ENCODE peak calls at places on chromosome 3, in ten cellular contexts. R is endodermal cell; Q is upper lobe of right lung; E is WERI-Rb-1; A is pancreas; K is neuronal stem cell; Y is right cardiac atrium; J is psoas muscle; H is CD8-positive, alpha-beta T cell; O is AG04450. U is an unnamed sample.
A peak's percentile ranks its signal among the peaks of the same experiment; 100 is the strongest.

GRCh38 chr3:106703524-106703923 is 673.7 kb upstream of the CCDC54 start:
- DNase-seq in R (no peak), Q (no peak), E (no peak), A (no peak), K (no peak), Y (no peak), J (no peak), H (no peak), O (no peak), U (no peak)

GRCh38 chr3:132135628-132136333 is 101.0 kb upstream of the CPNE4 start:
- DNase-seq in R (peak; percentile 80), Q (no peak), E (no peak), A (no peak), K (peak; percentile 14), Y (no peak), J (no peak), H (no peak), O (peak; percentile 95), U (no peak)

GRCh38 chr3:144058713-144059112 is 87.1 kb downstream of the DIPK2A start:
- DNase-seq in R (no peak), Q (no peak), E (no peak), A (no peak), K (no peak), Y (no peak), J (no peak), H (no peak), O (no peak), U (no peak)

GRCh38 chr3:45575491-45575923 is 19.0 kb upstream of the LIMD1 start:
- DNase-seq in R (peak; percentile 65), Q (no peak), E (no peak), A (no peak), K (no peak), Y (no peak), J (no peak), H (no peak), O (no peak), U (no peak)

GRCh38 chr3:157692468-157692867 is 189.3 kb upstream of the VEPH1 start:
- DNase-seq in R (no peak), Q (no peak), E (no peak), A (no peak), K (no peak), Y (no peak), J (no peak), H (no peak), O (no peak), U (no peak)

GRCh38 chr3:107699682-107700081 is 176.9 kb downstream of the BBX start:
- DNase-seq in R (no peak), Q (no peak), E (no peak), A (no peak), K (no peak), Y (no peak), J (no peak), H (no peak), O (no peak), U (no peak)

GRCh38 chr3:71425491-71426071 is 157.9 kb downstream of the FOXP1 start:
- DNase-seq in R (no peak), Q (no peak), E (no peak), A (no peak), K (no peak), Y (no peak), J (no peak), H (peak; percentile 20), O (peak; percentile 66), U (no peak)

GRCh38 chr3:184332370-184333090 is 4.9 kb upstream of the FAM131A start:
- DNase-seq in R (no peak), Q (no peak), E (no peak), A (no peak), K (no peak), Y (peak; percentile 36), J (peak; percentile 57), H (no peak), O (peak; percentile 81), U (no peak)

GRCh38 chr3:8810561-8810960 is 41.1 kb upstream of the OXTR start:
- DNase-seq in R (no peak), Q (no peak), E (no peak), A (no peak), K (no peak), Y (no peak), J (no peak), H (no peak), O (no peak), U (no peak)

GRCh38 chr3:171282041-171282440 is 178.2 kb downstream of the TNIK start:
- DNase-seq in R (no peak), Q (no peak), E (no peak), A (no peak), K (no peak), Y (no peak), J (no peak), H (no peak), O (no peak), U (no peak)

GRCh38 chr3:190345027-190345821 is 23.0 kb upstream of the CLDN1 start:
- DNase-seq in R (no peak), Q (no peak), E (no peak), A (peak; percentile 41), K (no peak), Y (no peak), J (no peak), H (no peak), O (peak; percentile 85), U (no peak)

GRCh38 chr3:197949191-197949766 is 711 bp upstream of the RPL35A start:
- DNase-seq in R (no peak), Q (no peak), E (no peak), A (no peak), K (no peak), Y (no peak), J (no peak), H (no peak), O (no peak), U (no peak)

GRCh38 chr3:189860296-189860695 is 229.1 kb downstream of the TP63 start:
- DNase-seq in R (no peak), Q (no peak), E (no peak), A (no peak), K (no peak), Y (no peak), J (no peak), H (no peak), O (no peak), U (no peak)

GRCh38 chr3:31159331-31160039 is 265.0 kb upstream of the GADL1 start:
- DNase-seq in R (no peak), Q (no peak), E (no peak), A (no peak), K (no peak), Y (no peak), J (no peak), H (no peak), O (no peak), U (no peak)

GRCh38 chr3:133547432-133548041 is 25.9 kb upstream of the CDV3 start:
- DNase-seq in R (peak; percentile 57), Q (peak; percentile 72), E (no peak), A (peak; percentile 73), K (no peak), Y (no peak), J (no peak), H (no peak), O (no peak), U (no peak)

GRCh38 chr3:192836469-192836820 is 81.2 kb downstream of the MB21D2 start:
- DNase-seq in R (no peak), Q (no peak), E (peak; percentile 5), A (no peak), K (no peak), Y (no peak), J (no peak), H (no peak), O (no peak), U (no peak)
- H3K4me3 ChIP-seq in R (no peak overlapping the region), Q (no peak overlapping the region), E (no peak overlapping the region), A (no peak overlapping the region), K (no peak overlapping the region), Y (no peak overlapping the region), J (no peak overlapping the region), H (no peak overlapping the region), O (no peak overlapping the region), U (no peak overlapping the region)

GRCh38 chr3:149579838-149580542 is 77.8 kb downstream of the WWTR1 start:
- DNase-seq in R (no peak), Q (no peak), E (no peak), A (no peak), K (no peak), Y (no peak), J (no peak), H (no peak), O (no peak), U (no peak)
- H3K27ac ChIP-seq in R (no peak overlapping the region), Q (no peak overlapping the region), E (no peak overlapping the region), A (no peak overlapping the region), K (no peak overlapping the region), Y (peak overlapping the region; percentile 51), J (peak overlapping the region; percentile 88), H (no peak overlapping the region), O (no peak overlapping the region), U (no peak overlapping the region)

GRCh38 chr3:37295925-37296324 is 121.5 kb upstream of the LRRFIP2 start:
- DNase-seq in R (no peak), Q (no peak), E (no peak), A (no peak), K (no peak), Y (no peak), J (no peak), H (no peak), O (no peak), U (no peak)

GRCh38 chr3:37287776-37288175 is 113.4 kb upstream of the LRRFIP2 start:
- DNase-seq in R (no peak), Q (no peak), E (no peak), A (no peak), K (no peak), Y (no peak), J (no peak), H (no peak), O (no peak), U (no peak)

GRCh38 chr3:37290551-37290950 is 116.2 kb upstream of the LRRFIP2 start:
- DNase-seq in R (no peak), Q (no peak), E (no peak), A (no peak), K (no peak), Y (no peak), J (no peak), H (no peak), O (peak; percentile 34), U (no peak)

GRCh38 chr3:37291275-37291700 is 116.9 kb upstream of the LRRFIP2 start:
- DNase-seq in R (no peak), Q (no peak), E (no peak), A (no peak), K (no peak), Y (no peak), J (no peak), H (no peak), O (peak; percentile 56), U (no peak)

DNA sequence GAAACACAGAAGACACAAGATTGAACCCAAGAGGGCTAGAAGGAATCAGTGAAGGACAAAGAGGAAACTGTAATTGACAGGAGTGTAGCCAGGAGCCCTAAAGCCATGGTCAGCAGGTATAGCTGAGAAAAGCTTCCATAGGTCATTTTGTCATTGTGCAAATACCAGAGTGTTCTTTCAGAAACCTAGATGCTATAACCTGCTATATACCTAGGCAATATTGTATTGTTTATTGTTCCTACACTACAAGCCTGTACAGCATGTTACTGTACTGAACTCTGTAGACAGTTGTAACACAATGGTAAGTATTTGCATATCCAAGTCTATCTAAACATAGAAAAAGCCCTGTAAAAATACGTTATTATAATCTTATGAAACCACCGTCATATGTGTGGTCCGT is 119.3 kb upstream of the LRRFIP2 start:
- DNase-seq in R (no peak), Q (no peak), E (no peak), A (no peak), K (no peak), Y (no peak), J (no peak), H (no peak), O (no peak), U (no peak)
- H3K4me3 ChIP-seq in R (no peak overlapping the region), Q (no peak overlapping the region), E (no peak overlapping the region), A (no peak overlapping the region), K (no peak overlapping the region), Y (no peak overlapping the region), J (no peak overlapping the region), H (no peak overlapping the region), O (no peak overlapping the region), U (no peak overlapping the region)

GRCh38 chr3:117997201-117998049 is 1037.2 kb downstream of the IGSF11 start:
- DNase-seq in R (peak; percentile 95), Q (peak; percentile 85), E (peak; percentile 66), A (peak; percentile 78), K (peak; percentile 87), Y (peak; percentile 86), J (peak; percentile 77), H (no peak), O (peak; percentile 70), U (no peak)
- H3K27ac ChIP-seq in R (no peak overlapping the region), Q (no peak overlapping the region), E (no peak overlapping the region), A (no peak overlapping the region), K (peak overlapping the region; percentile 21), Y (no peak overlapping the region), J (no peak overlapping the region), H (no peak overlapping the region), O (peak overlapping the region; percentile 13), U (no peak overlapping the region)

U was measured in effector memory CD4-positive, alpha-beta T cell.